ENCODE peak calls at places on chromosome 5, in six cellular contexts. B, J, N, S, U and G are unnamed samples.
A peak's percentile ranks its signal among the peaks of the same experiment; 100 is the strongest.

GRCh38 chr5:122355324-122355723 is 43.3 kb downstream of the SNCAIP start:
- DNase-seq in U (no peak), B (no peak), N (no peak), S (no peak), J (no peak), G (no peak)

GRCh38 chr5:105508519-105508918 is 1945.9 kb upstream of the NUDT12 start:
- DNase-seq in U (no peak), N (no peak), B (no peak), J (no peak), S (peak; percentile 69), G (peak; percentile 1)

GRCh38 chr5:67886761-67887160 is 328.8 kb upstream of the PIK3R1 start:
- DNase-seq in B (no peak), J (no peak), U (no peak), N (no peak), S (no peak), G (peak; percentile 17)

GRCh38 chr5:10123254-10123989 is 126.3 kb downstream of the ATPSCKMT start:
- DNase-seq in B (no peak), U (no peak), N (no peak), S (no peak), J (no peak), G (no peak)

GRCh38 chr5:124402144-124402581 is 344.3 kb downstream of the ZNF608 start:
- DNase-seq in U (no peak), N (no peak), S (no peak), J (peak; percentile 75), B (peak; percentile 53), G (no peak)

GRCh38 chr5:72013741-72014703 is 93.3 kb upstream of the MAP1B start:
- DNase-seq in B (peak; percentile 7), S (peak; percentile 73), U (no peak), N (no peak), J (no peak), G (peak; percentile 76)

GRCh38 chr5:170305646-170306025 is 8.1 kb upstream of the LCP2 start:
- DNase-seq in U (no peak), B (no peak), N (no peak), J (no peak), S (no peak), G (no peak)

GRCh38 chr5:95178046-95178651 is 106.7 kb downstream of the MCTP1 start:
- DNase-seq in J (no peak), B (peak; percentile 90), S (peak; percentile 85), U (peak; percentile 95), N (no peak), G (peak; percentile 59)

GRCh38 chr5:52878671-52879070 is 91.0 kb downstream of the ITGA1 start:
- DNase-seq in U (no peak), B (peak; percentile 74), J (no peak), S (peak; percentile 52), N (peak; percentile 20), G (no peak)

GRCh38 chr5:81971086-81971693 is 633 bp upstream of the ATG10 start:
- DNase-seq in U (no peak), J (no peak), S (no peak), B (peak; percentile 38), N (peak; percentile 12), G (peak; percentile 5)

GRCh38 chr5:151449836-151450235 is 2.4 kb downstream of the SLC36A1 start:
- DNase-seq in N (no peak), B (no peak), S (no peak), J (no peak), U (no peak), G (no peak)

GRCh38 chr5:89869346-89869745 is 540.2 kb downstream of the CETN3 start:
- DNase-seq in U (no peak), J (no peak), N (no peak), B (no peak), S (no peak), G (no peak)

GRCh38 chr5:121399879-121400278 is 451.8 kb upstream of the FTMT start:
- DNase-seq in J (no peak), U (no peak), N (no peak), B (no peak), S (no peak), G (no peak)

GRCh38 chr5:149503006-149503405 is 48.2 kb downstream of the CSNK1A1 start:
- DNase-seq in J (no peak), U (no peak), B (no peak), S (no peak), N (peak; percentile 35), G (no peak)

GRCh38 chr5:85814596-85814995 is 803.1 kb upstream of the COX7C start:
- DNase-seq in U (peak; percentile 36), B (no peak), S (no peak), J (no peak), N (no peak), G (no peak)

GRCh38 chr5:65263291-65263690 is 218.4 kb downstream of the ADAMTS6 start:
- DNase-seq in U (no peak), J (no peak), N (no peak), S (no peak), B (no peak), G (no peak)

GRCh38 chr5:35859101-35859661 is 2.5 kb downstream of the IL7R start:
- DNase-seq in N (peak; percentile 36), S (no peak), B (peak; percentile 22), J (no peak), U (no peak), G (no peak)

GRCh38 chr5:81080809-81081460 is 120.8 kb downstream of the RASGRF2 start:
- DNase-seq in B (no peak), N (no peak), U (no peak), J (no peak), S (no peak), G (no peak)

GRCh38 chr5:84028093-84028492 is 307.4 kb upstream of the HAPLN1 start:
- DNase-seq in J (no peak), B (no peak), N (no peak), S (peak; percentile 53), U (no peak), G (no peak)

GRCh38 chr5:54881286-54882005 is 103.9 kb downstream of the ESM1 start:
- DNase-seq in B (peak; percentile 53), U (no peak), J (no peak), S (no peak), N (no peak), G (no peak)

GRCh38 chr5:97641081-97641480 is 458.0 kb upstream of the RIOK2 start:
- DNase-seq in J (no peak), N (no peak), U (no peak), B (no peak), S (no peak), G (no peak)

GRCh38 chr5:388266-389196 is 54.4 kb upstream of the EXOC3 start:
- DNase-seq in B (no peak), U (no peak), J (peak; percentile 3), S (no peak), N (no peak), G (no peak)

GRCh38 chr5:80931423-80931822 is 28.7 kb upstream of the RASGRF2 start:
- DNase-seq in N (no peak), J (no peak), S (no peak), U (no peak), B (no peak), G (no peak)